ENCODE peak calls at places on chromosomes 4 and X, in six cellular contexts. One of them, this sample, is unnamed.
A peak's percentile ranks its signal among the peaks of the same experiment; 100 is the strongest.

GRCh38 chr4:15006416-15007024 is 4.2 kb downstream of the CPEB2 start:
- DNase-seq in CD4-positive, alpha-beta memory T cell: peak; percentile 45
- DNase-seq in HL-60: no peak
- DNase-seq in prostate gland: no peak
- DNase-seq in keratinocyte: no peak
- DNase-seq in fibroblast of lung: peak; percentile 60
- DNase-seq in this sample: no peak

GRCh38 chrX:39854772-39855747 is 242.7 kb downstream of the BCOR start:
- DNase-seq in prostate gland: no peak
- DNase-seq in CD4-positive, alpha-beta memory T cell: peak; percentile 84
- DNase-seq in fibroblast of lung: no peak
- DNase-seq in keratinocyte: no peak
- DNase-seq in HL-60: peak; percentile 67
- DNase-seq in this sample: peak; percentile 47

GRCh38 chr4:183816077-183816476 is 89.0 kb upstream of the STOX2 start:
- DNase-seq in HL-60: no peak
- DNase-seq in CD4-positive, alpha-beta memory T cell: no peak
- DNase-seq in prostate gland: no peak
- DNase-seq in keratinocyte: no peak
- DNase-seq in fibroblast of lung: no peak
- DNase-seq in this sample: no peak

GRCh38 chrX:65581661-65582339 is 47.2 kb upstream of the LAS1L start:
- DNase-seq in keratinocyte: no peak
- DNase-seq in HL-60: peak; percentile 20
- DNase-seq in CD4-positive, alpha-beta memory T cell: peak; percentile 60
- DNase-seq in prostate gland: peak; percentile 32
- DNase-seq in fibroblast of lung: peak; percentile 69
- DNase-seq in this sample: no peak

GRCh38 chrX:154380153-154380552 is 1.1 kb downstream of the EMD start:
- DNase-seq in prostate gland: no peak
- DNase-seq in keratinocyte: no peak
- DNase-seq in CD4-positive, alpha-beta memory T cell: no peak
- DNase-seq in fibroblast of lung: no peak
- DNase-seq in HL-60: no peak
- DNase-seq in this sample: no peak

GRCh38 chrX:140071037-140071436 is 105.7 kb upstream of the CXorf66 start:
- DNase-seq in fibroblast of lung: no peak
- DNase-seq in prostate gland: no peak
- DNase-seq in CD4-positive, alpha-beta memory T cell: no peak
- DNase-seq in keratinocyte: no peak
- DNase-seq in HL-60: no peak
- DNase-seq in this sample: no peak

GRCh38 chr4:62531731-62532130 is 1331.6 kb downstream of the ADGRL3 start:
- DNase-seq in keratinocyte: no peak
- DNase-seq in fibroblast of lung: no peak
- DNase-seq in HL-60: no peak
- DNase-seq in CD4-positive, alpha-beta memory T cell: no peak
- DNase-seq in prostate gland: no peak
- DNase-seq in this sample: no peak

GRCh38 chr4:24763631-24764302 is 31.6 kb upstream of the SOD3 start:
- DNase-seq in prostate gland: peak; percentile 68
- DNase-seq in fibroblast of lung: peak; percentile 42
- DNase-seq in HL-60: no peak
- DNase-seq in CD4-positive, alpha-beta memory T cell: no peak
- DNase-seq in keratinocyte: peak; percentile 84
- DNase-seq in this sample: no peak

GRCh38 chr4:15676899-15677298 is 4.7 kb upstream of the FAM200B start:
- DNase-seq in keratinocyte: no peak
- DNase-seq in CD4-positive, alpha-beta memory T cell: no peak
- DNase-seq in prostate gland: no peak
- DNase-seq in HL-60: no peak
- DNase-seq in fibroblast of lung: no peak
- DNase-seq in this sample: no peak

GRCh38 chr4:168836482-168836881 is 173.6 kb downstream of the CBR4 start:
- DNase-seq in keratinocyte: no peak
- DNase-seq in CD4-positive, alpha-beta memory T cell: no peak
- DNase-seq in fibroblast of lung: no peak
- DNase-seq in HL-60: no peak
- DNase-seq in prostate gland: no peak
- DNase-seq in this sample: no peak

GRCh38 chr4:111323916-111324315 is 701.0 kb upstream of the PITX2 start:
- DNase-seq in HL-60: no peak
- DNase-seq in keratinocyte: no peak
- DNase-seq in fibroblast of lung: peak; percentile 1
- DNase-seq in CD4-positive, alpha-beta memory T cell: no peak
- DNase-seq in prostate gland: no peak
- DNase-seq in this sample: no peak

GRCh38 chrX:38110231-38110630 is 103.9 kb downstream of the SYTL5 start:
- DNase-seq in keratinocyte: no peak
- DNase-seq in fibroblast of lung: no peak
- DNase-seq in prostate gland: no peak
- DNase-seq in CD4-positive, alpha-beta memory T cell: no peak
- DNase-seq in HL-60: no peak
- DNase-seq in this sample: no peak

GRCh38 chr4:147118523-147118922 is 172.9 kb upstream of the TTC29 start:
- DNase-seq in keratinocyte: no peak
- DNase-seq in prostate gland: peak; percentile 52
- DNase-seq in HL-60: no peak
- DNase-seq in fibroblast of lung: peak; percentile 85
- DNase-seq in CD4-positive, alpha-beta memory T cell: no peak
- DNase-seq in this sample: no peak

GRCh38 chr4:171813195-171813955 is at the start of gene GALNTL6:
- DNase-seq in fibroblast of lung: no peak
- DNase-seq in keratinocyte: no peak
- DNase-seq in prostate gland: no peak
- DNase-seq in HL-60: no peak
- DNase-seq in CD4-positive, alpha-beta memory T cell: no peak
- DNase-seq in this sample: no peak

GRCh38 chr4:3368841-3369760 is 72.7 kb upstream of the HGFAC start:
- DNase-seq in fibroblast of lung: no peak
- DNase-seq in HL-60: no peak
- DNase-seq in CD4-positive, alpha-beta memory T cell: no peak
- DNase-seq in prostate gland: no peak
- DNase-seq in keratinocyte: no peak
- DNase-seq in this sample: no peak
- H3K27ac ChIP-seq in fibroblast of lung: peak overlapping the region; percentile 58
- H3K27ac ChIP-seq in HL-60: no peak overlapping the region
- H3K27ac ChIP-seq in CD4-positive, alpha-beta memory T cell: no peak overlapping the region
- H3K27ac ChIP-seq in prostate gland: no peak overlapping the region
- H3K27ac ChIP-seq in keratinocyte: no peak overlapping the region
- H3K27ac ChIP-seq in this sample: no peak overlapping the region

GRCh38 chrX:48834383-48834709 is 1.1 kb downstream of the PCSK1N start:
- DNase-seq in prostate gland: no peak
- DNase-seq in keratinocyte: no peak
- DNase-seq in CD4-positive, alpha-beta memory T cell: no peak
- DNase-seq in fibroblast of lung: no peak
- DNase-seq in HL-60: no peak
- DNase-seq in this sample: no peak
- H3K4me3 ChIP-seq in prostate gland: no peak overlapping the region
- H3K4me3 ChIP-seq in keratinocyte: peak overlapping the region; percentile 46
- H3K4me3 ChIP-seq in CD4-positive, alpha-beta memory T cell: peak overlapping the region; percentile 45
- H3K4me3 ChIP-seq in fibroblast of lung: no peak overlapping the region
- H3K4me3 ChIP-seq in HL-60: no peak overlapping the region
- H3K4me3 ChIP-seq in this sample: no peak overlapping the region

GRCh38 chrX:16700734-16701133 is 11.7 kb downstream of the CTPS2 start:
- DNase-seq in prostate gland: no peak
- DNase-seq in CD4-positive, alpha-beta memory T cell: no peak
- DNase-seq in keratinocyte: no peak
- DNase-seq in HL-60: no peak
- DNase-seq in fibroblast of lung: no peak
- DNase-seq in this sample: no peak
- H3K27ac ChIP-seq in prostate gland: no peak overlapping the region
- H3K27ac ChIP-seq in CD4-positive, alpha-beta memory T cell: no peak overlapping the region
- H3K27ac ChIP-seq in keratinocyte: no peak overlapping the region
- H3K27ac ChIP-seq in HL-60: no peak overlapping the region
- H3K27ac ChIP-seq in fibroblast of lung: no peak overlapping the region
- H3K27ac ChIP-seq in this sample: no peak overlapping the region

DNA sequence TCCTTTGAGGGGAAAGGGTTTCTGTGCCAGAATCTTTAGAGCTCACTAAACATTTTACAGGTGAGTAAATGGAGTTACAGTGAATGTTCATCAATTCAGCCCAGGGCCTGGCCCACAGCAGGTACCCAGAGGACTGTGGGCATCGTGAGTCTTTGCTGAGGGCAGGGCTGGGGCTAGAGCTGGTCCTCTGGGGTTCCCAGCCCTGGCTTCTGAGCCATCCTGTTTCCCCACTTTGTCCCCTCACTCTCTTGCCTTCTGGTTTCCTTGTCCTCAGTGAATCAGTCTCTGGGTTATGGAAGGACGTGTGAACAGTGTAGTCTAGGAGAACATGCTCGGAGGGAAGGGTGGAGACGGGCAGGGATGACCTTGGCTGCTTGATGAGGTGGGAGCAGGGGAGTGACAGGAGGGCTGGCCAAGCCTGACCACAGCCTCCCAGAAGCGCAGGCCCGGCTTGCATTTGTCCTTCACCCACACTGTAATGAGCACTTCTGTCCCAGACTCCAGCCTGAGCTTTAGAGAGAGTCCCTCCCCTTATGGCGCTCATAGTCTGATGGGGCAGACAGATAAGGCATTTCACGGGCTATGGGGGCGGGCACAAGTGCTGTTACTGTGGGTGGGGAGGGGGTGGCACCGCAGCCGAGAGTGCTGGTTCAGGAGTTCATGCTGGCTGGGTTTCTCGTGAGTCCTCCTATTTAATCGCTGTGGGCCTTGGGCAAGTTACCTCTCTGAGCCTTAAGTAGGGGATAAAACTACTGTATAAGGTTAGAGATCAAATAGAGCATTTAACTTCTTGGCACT is 17.3 kb downstream of the TBC1D14 start:
- DNase-seq in keratinocyte: no peak
- DNase-seq in CD4-positive, alpha-beta memory T cell: peak; percentile 55
- DNase-seq in HL-60: no peak
- DNase-seq in prostate gland: peak; percentile 71
- DNase-seq in fibroblast of lung: peak; percentile 66
- DNase-seq in this sample: peak; percentile 67
- H3K4me3 ChIP-seq in keratinocyte: no peak overlapping the region
- H3K4me3 ChIP-seq in CD4-positive, alpha-beta memory T cell: peak overlapping the region; percentile 33
- H3K4me3 ChIP-seq in HL-60: no peak overlapping the region
- H3K4me3 ChIP-seq in prostate gland: no peak overlapping the region
- H3K4me3 ChIP-seq in fibroblast of lung: no peak overlapping the region
- H3K4me3 ChIP-seq in this sample: peak overlapping the region; percentile 36

DNA sequence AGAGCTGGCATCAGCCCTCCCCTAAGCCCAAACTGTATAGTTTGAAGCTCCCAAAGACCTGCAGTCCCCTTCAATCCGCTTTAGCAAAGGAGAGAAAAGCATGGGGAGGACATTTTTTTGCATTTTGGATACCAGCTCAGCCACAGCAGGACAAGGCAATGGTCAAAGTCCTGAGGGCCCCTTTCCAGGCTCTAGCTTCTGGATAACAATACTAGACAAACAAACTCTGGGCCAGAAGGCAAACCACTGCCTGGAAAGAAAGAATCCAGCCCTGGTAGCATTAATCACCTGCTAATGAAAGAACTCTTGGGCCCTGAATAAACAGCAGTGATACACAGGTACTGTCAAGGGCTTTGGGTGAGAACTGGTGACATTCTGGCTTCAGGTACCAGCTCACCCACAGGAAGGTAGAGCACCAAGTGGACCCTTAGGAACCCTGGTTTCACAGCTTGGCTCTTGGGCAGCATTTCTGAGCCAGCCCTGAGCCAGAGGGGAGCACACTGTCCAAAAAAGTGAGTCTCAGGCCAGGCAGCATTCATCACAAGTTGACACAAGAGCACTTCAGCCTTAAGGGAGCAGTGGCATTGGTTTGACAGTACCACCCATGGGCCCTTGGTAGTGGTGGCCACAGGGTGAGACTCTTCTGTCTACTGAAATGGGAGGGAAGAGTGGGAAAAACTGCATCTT is 62.5 kb downstream of the SPIN3 start:
- DNase-seq in keratinocyte: no peak
- DNase-seq in prostate gland: no peak
- DNase-seq in HL-60: no peak
- DNase-seq in fibroblast of lung: no peak
- DNase-seq in CD4-positive, alpha-beta memory T cell: no peak
- DNase-seq in this sample: no peak
- H3K27ac ChIP-seq in keratinocyte: no peak overlapping the region
- H3K27ac ChIP-seq in prostate gland: no peak overlapping the region
- H3K27ac ChIP-seq in HL-60: no peak overlapping the region
- H3K27ac ChIP-seq in fibroblast of lung: no peak overlapping the region
- H3K27ac ChIP-seq in CD4-positive, alpha-beta memory T cell: no peak overlapping the region
- H3K27ac ChIP-seq in this sample: no peak overlapping the region

GRCh38 chr4:48483006-48483776 is at the start of gene SLC10A4:
- DNase-seq in CD4-positive, alpha-beta memory T cell: no peak
- DNase-seq in fibroblast of lung: no peak
- DNase-seq in keratinocyte: no peak
- DNase-seq in prostate gland: no peak
- DNase-seq in HL-60: no peak
- DNase-seq in this sample: no peak
- H3K4me3 ChIP-seq in CD4-positive, alpha-beta memory T cell: peak within 1 kb of the TSS; percentile 28
- H3K4me3 ChIP-seq in fibroblast of lung: no peak within 1 kb of the TSS
- H3K4me3 ChIP-seq in keratinocyte: no peak within 1 kb of the TSS
- H3K4me3 ChIP-seq in prostate gland: peak within 1 kb of the TSS; percentile 32
- H3K4me3 ChIP-seq in HL-60: peak within 1 kb of the TSS; percentile 17
- H3K4me3 ChIP-seq in this sample: peak within 1 kb of the TSS; percentile 23

DNA sequence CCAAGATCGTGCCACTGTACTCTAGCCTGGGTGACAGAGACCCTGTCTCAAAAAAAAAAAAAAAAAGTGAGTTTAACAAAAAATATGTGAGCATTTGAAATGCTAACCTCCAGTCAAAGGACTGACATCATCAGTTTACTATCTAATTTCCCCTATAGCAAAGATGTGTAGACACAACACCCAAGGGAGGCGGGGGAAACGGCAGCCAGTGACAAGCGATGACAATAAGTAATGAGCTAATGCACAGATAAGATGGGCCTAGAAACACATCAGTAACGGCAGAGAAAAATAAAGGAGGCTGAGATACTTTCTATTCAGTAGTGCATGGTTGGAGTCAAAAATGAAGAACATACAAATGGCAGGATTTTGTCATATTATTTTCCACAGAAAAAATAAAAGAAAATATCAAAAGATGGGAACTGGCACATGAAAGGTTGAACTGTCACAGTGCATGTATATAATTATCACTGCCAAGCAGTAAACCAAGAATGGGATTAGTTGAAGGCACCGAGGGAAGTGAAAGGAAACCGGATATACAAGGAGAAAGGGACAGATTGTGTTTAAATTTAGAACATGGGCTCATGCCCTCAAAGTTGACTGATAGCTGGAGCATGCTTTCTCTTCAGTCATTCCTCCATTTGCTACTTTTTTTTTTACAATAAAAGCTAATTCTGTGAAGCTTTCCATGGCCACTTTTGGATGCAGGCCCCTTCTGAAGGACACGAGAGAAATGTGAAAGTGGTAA is 41.8 kb downstream of the IGFBP7 start:
- DNase-seq in CD4-positive, alpha-beta memory T cell: no peak
- DNase-seq in prostate gland: no peak
- DNase-seq in HL-60: no peak
- DNase-seq in fibroblast of lung: no peak
- DNase-seq in keratinocyte: no peak
- DNase-seq in this sample: no peak
- H3K27ac ChIP-seq in CD4-positive, alpha-beta memory T cell: no peak overlapping the region
- H3K27ac ChIP-seq in prostate gland: no peak overlapping the region
- H3K27ac ChIP-seq in HL-60: no peak overlapping the region
- H3K27ac ChIP-seq in fibroblast of lung: no peak overlapping the region
- H3K27ac ChIP-seq in keratinocyte: no peak overlapping the region
- H3K27ac ChIP-seq in this sample: no peak overlapping the region

DNA sequence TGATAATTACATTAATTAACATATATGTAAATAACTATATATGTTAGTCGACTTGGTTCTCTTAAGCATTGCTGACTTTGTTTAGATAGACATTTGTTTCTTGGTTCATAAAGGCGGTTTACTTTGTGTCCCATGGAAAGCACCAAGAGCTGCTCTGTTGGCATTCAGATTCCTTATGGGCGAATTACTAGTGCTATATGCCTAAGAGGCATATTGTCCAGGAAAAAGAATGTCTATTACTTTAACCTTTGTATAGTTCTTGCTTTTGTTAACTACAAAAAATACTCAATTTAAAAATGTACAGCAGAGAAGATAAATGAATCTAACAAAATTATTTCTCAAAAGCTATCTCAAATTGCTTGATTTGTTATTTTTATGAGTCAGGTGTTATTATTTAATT is 532.8 kb downstream of the FAT4 start:
- DNase-seq in CD4-positive, alpha-beta memory T cell: no peak
- DNase-seq in keratinocyte: no peak
- DNase-seq in HL-60: no peak
- DNase-seq in fibroblast of lung: no peak
- DNase-seq in prostate gland: no peak
- DNase-seq in this sample: no peak
- H3K4me3 ChIP-seq in CD4-positive, alpha-beta memory T cell: no peak overlapping the region
- H3K4me3 ChIP-seq in keratinocyte: no peak overlapping the region
- H3K4me3 ChIP-seq in HL-60: no peak overlapping the region
- H3K4me3 ChIP-seq in fibroblast of lung: no peak overlapping the region
- H3K4me3 ChIP-seq in prostate gland: no peak overlapping the region
- H3K4me3 ChIP-seq in this sample: no peak overlapping the region

This sample was measured in CD8-positive, alpha-beta T cell.